ENCODE peak calls at places on chromosomes 6 and 20, in four cellular contexts. L is heart left ventricle, O is mammary epithelial cell, T is HL-60. F is an unnamed sample.

GRCh38 chr6:16229710-16230109 is 8.7 kb upstream of the GMPR start:
- DNase-seq in L (no peak), O (no peak), T (no peak), F (no peak)

GRCh38 chr20:54342258-54342782 is 133.1 kb upstream of the DOK5 start:
- DNase-seq in T (no peak), L (no peak), O (no peak), F (no peak)

GRCh38 chr6:72218125-72218524 is 331.8 kb downstream of the RIMS1 start:
- DNase-seq in T (no peak), O (peak), L (no peak), F (peak)

GRCh38 chr20:60338556-60338955 is 380.3 kb downstream of the CDH26 start:
- DNase-seq in O (no peak), L (no peak), T (no peak), F (no peak)

GRCh38 chr6:18424201-18424600 is 37.1 kb downstream of the RNF144B start:
- DNase-seq in T (no peak), O (no peak), L (no peak), F (no peak)

GRCh38 chr20:45094864-45095574 is 5.9 kb downstream of the KCNS1 start:
- DNase-seq in T (no peak), L (no peak), O (no peak), F (no peak)

GRCh38 chr6:159788757-159789376 is 535 bp downstream of the TCP1 start:
- DNase-seq in T (peak), L (peak), O (peak), F (peak)

GRCh38 chr20:1868856-1869255 is 26.4 kb upstream of the SIRPA start:
- DNase-seq in L (no peak), T (no peak), O (no peak), F (no peak)

GRCh38 chr6:110543106-110543505 is 66.7 kb upstream of the SLC22A16 start:
- DNase-seq in T (no peak), O (peak), L (no peak), F (peak)

GRCh38 chr6:17393335-17394191 is at the start of gene CAP2:
- DNase-seq in O (peak), L (peak), T (no peak), F (peak)

GRCh38 chr20:50464026-50464724 is 46.0 kb upstream of the PTPN1 start:
- DNase-seq in T (peak), L (peak), O (peak), F (peak)

GRCh38 chr6:107115695-107116327 is 496 bp upstream of the BEND3 start:
- DNase-seq in L (peak), O (peak), T (peak), F (peak)

GRCh38 chr6:92623441-92623840 is 795.9 kb downstream of the EPHA7 start:
- DNase-seq in T (no peak), L (no peak), O (no peak), F (no peak)

GRCh38 chr6:136160255-136160654 is 89.9 kb downstream of the MTFR2 start:
- DNase-seq in T (no peak), L (no peak), O (no peak), F (no peak)

GRCh38 chr6:108598316-108598863 is 37.7 kb downstream of the FOXO3 start:
- DNase-seq in L (no peak), O (no peak), T (no peak), F (no peak)

GRCh38 chr6:140225587-140226438 is 851.4 kb upstream of the CITED2 start:
- DNase-seq in L (no peak), O (peak), T (no peak), F (no peak)

GRCh38 chr6:108742041-108742440 is 106.2 kb upstream of the ARMC2 start:
- DNase-seq in T (peak), O (no peak), L (no peak), F (no peak)

GRCh38 chr20:8260837-8261241 is 128.8 kb downstream of the PLCB1 start:
- DNase-seq in O (no peak), T (peak), L (no peak), F (no peak)

GRCh38 chr6:151566557-151566956 is 72.7 kb downstream of the CCDC170 start:
- DNase-seq in L (no peak), O (no peak), T (no peak), F (no peak)

GRCh38 chr6:54846857-54847721 is 518 bp downstream of the FAM83B start:
- DNase-seq in L (no peak), O (no peak), T (no peak), F (peak)

GRCh38 chr6:120198033-120198432 is 848.5 kb upstream of the MAN1A1 start:
- DNase-seq in O (peak), L (no peak), T (no peak), F (no peak)

GRCh38 chr6:37382954-37383353 is 29.2 kb downstream of the RNF8 start:
- DNase-seq in L (no peak), O (no peak), T (no peak), F (no peak)

GRCh38 chr6:25899580-25900408 is 25.8 kb upstream of the SLC17A3 start:
- DNase-seq in L (no peak), T (no peak), O (no peak), F (no peak)

GRCh38 chr6:112936476-112936875 is 589.3 kb downstream of the RFPL4B start:
- DNase-seq in T (no peak), L (no peak), O (no peak), F (no peak)

GRCh38 chr20:17614176-17614811 is 44.4 kb downstream of the DSTN start:
- DNase-seq in T (no peak), L (peak), O (no peak), F (peak)

GRCh38 chr6:111173341-111173740 is 86.0 kb downstream of the SLC16A10 start:
- DNase-seq in O (peak), T (no peak), L (no peak), F (no peak)

GRCh38 chr20:9204979-9205378 is 136.1 kb downstream of the PLCB4 start:
- DNase-seq in O (no peak), L (no peak), T (no peak), F (no peak)

GRCh38 chr6:53309897-53310291 is 38.9 kb downstream of the ELOVL5 start:
- DNase-seq in T (peak), O (no peak), L (no peak), F (no peak)
- H3K27ac ChIP-seq in T (peak), O (no peak), L (no peak), F (peak)

DNA sequence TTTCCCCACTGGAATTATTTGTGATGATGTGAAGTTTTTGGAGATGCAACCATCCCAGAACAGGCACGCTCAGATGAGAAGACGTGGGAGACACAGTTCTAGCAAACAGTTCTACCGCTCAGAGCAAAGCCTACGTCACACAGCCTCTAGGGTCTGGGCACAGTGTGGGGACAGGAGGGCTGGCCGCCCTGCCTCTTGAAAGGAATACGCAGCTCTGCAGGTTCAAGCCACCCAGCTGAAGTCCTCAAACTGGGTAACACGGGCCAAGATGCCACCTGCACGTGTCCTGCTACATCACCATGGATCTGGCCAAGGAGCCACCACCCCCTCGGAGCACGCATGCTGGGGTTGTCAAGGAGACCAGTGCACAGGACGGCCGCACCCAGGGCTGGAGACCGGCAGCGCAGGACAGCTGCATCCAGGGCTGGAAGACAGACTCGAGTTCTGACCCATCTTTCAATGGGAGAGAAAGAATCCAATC is 75.0 kb downstream of the NOL4L start:
- DNase-seq in O (no peak), L (no peak), T (no peak), F (no peak)
- TF ChIP-seq CTCF in O (no peak), L (no peak), T (no peak), F (no peak)

GRCh38 chr20:20977786-20978185 is 128.4 kb downstream of the LINC00237 start:
- DNase-seq in O (no peak), T (no peak), L (no peak), F (no peak)
- H3K27ac ChIP-seq in O (no peak), T (no peak), L (no peak), F (no peak)

GRCh38 chr6:129253731-129254130 is 370.8 kb downstream of the LAMA2 start:
- DNase-seq in L (no peak), O (no peak), T (no peak), F (no peak)

GRCh38 chr6:129248976-129249375 is 366.0 kb downstream of the LAMA2 start:
- DNase-seq in O (no peak), T (no peak), L (no peak), F (no peak)

GRCh38 chr6:129251669-129252376 is 368.9 kb downstream of the LAMA2 start:
- DNase-seq in O (peak), L (peak), T (peak), F (peak)

DNA sequence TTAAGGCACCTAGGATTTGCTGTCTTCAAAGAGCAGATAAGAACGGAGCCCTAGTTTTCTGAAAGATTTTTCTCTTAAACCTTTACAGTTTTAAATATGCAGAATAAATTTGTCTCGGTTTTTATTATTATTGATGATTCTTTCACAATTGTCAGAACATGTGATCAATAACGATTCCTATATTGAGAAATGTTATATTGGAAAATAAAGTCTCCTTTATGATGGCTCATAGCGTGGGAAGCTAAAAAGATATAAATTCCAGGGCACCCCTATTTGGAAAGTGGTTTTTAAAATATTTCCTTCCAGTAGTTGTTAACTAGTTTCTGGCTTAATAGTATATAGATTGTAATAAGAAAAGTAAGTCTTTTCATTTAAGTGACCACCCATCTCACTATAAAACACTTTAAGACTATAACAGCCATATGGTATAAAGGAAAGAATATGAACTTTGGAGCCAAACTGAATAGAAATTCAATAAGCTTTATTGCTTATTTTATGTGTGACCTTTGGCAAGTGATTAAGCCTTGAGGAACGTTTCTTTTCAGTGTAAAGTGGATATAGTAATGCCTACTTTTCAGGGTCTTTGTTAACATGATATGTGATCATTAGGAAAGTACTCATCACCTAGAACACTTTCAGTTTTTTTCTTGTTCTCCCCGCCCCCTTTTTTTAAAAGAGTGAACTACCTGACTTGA is 369.6 kb downstream of the LAMA2 start:
- DNase-seq in L (no peak), O (no peak), T (no peak), F (no peak)
- TF ChIP-seq CTCF in L (no peak), O (no peak), T (no peak), F (peak)

GRCh38 chr6:122653094-122653493 is 42.9 kb downstream of the PKIB start:
- DNase-seq in T (no peak), L (no peak), O (peak), F (peak)

GRCh38 chr6:122660296-122660695 is 50.1 kb downstream of the PKIB start:
- DNase-seq in T (no peak), L (no peak), O (no peak), F (no peak)

GRCh38 chr6:122654016-122654415 is 43.8 kb downstream of the PKIB start:
- DNase-seq in L (no peak), T (no peak), O (no peak), F (no peak)

GRCh38 chr6:122652431-122652830 is 42.2 kb downstream of the PKIB start:
- DNase-seq in L (no peak), T (no peak), O (peak), F (no peak)

GRCh38 chr6:122657601-122658000 is 47.4 kb downstream of the PKIB start:
- DNase-seq in T (no peak), L (no peak), O (no peak), F (no peak)
- H3K27ac ChIP-seq in T (no peak), L (no peak), O (no peak), F (no peak)

GRCh38 chr6:98539669-98540207 is 294.6 kb upstream of the POU3F2 start:
- DNase-seq in T (no peak), O (no peak), L (no peak), F (no peak)
- TF ChIP-seq CTCF in T (no peak), O (no peak), L (no peak), F (no peak)

DNA sequence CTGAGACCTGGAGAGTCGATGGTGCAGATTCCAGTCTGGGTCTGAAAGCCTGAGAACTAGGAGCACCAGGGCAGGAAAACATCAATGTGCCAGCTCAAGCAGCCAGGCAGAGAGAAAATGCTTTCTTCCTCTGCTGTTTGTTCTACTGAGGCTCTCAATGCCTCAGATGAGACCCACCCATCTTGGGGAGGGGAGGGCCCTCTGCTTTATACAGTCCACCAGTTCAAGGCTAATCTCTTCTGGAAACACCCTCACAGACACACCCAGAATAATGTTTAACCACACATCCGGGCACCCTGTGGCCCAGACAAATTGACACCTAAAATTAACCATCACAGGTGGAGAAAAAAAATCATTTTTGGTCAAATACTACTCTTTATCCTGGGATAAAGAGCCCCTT is 89.3 kb upstream of the SLC22A23 start:
- DNase-seq in O (no peak), T (no peak), L (no peak), F (no peak)
- H3K27ac ChIP-seq in O (no peak), T (no peak), L (no peak), F (no peak)

GRCh38 chr6:53727748-53728147 is 62.2 kb upstream of the KLHL31 start:
- DNase-seq in O (no peak), T (no peak), L (no peak), F (no peak)

GRCh38 chr6:53730767-53731166 is 64.0 kb upstream of the LRRC1 start:
- DNase-seq in T (no peak), L (no peak), O (no peak), F (no peak)

GRCh38 chr6:53725791-53726575 is 60.4 kb upstream of the KLHL31 start:
- DNase-seq in L (peak), T (peak), O (peak), F (peak)

GRCh38 chr6:53731906-53732636 is 62.7 kb upstream of the LRRC1 start:
- DNase-seq in L (no peak), O (no peak), T (no peak), F (no peak)

DNA sequence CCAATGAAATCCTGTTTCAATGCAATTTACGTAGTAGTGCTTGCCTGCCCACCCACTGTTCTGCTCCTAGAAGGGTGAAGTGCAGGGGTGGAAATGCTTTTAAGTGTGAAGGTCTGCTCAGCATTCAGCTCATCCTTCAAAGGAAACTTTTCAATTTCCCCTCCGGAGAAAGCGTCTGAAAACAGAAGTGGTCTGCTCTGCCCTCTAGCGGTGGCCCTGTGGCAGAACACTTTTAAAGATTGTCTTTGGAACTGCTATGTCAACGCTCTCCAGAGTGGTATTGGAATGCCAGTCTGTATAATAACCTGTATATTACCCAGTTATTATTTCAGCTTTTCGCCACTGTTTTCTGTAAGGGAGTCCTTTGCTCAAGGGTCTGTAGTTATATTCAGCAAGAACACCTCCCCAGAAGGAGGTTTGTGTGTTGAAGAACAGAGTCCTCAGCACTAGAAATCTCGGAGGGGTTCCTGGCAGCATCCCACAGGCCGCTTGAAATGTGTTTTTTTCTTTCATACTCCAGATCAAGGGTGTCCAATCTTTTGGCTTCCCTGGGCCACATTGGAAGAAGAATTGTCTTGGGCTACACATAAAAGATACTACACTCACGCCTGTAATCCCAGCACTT is 63.1 kb upstream of the KLHL31 start:
- DNase-seq in O (peak), T (peak), L (peak), F (peak)
- TF ChIP-seq CTCF in O (peak), T (peak), L (peak), F (peak)